ENCODE peak calls at places on chromosomes 5 and 9, in six cellular contexts. G is osteoblast; Q is lower lobe of right lung; O is PC-9; A is naive thymus-derived CD4-positive, alpha-beta T cell; E is PC-3. W is an unnamed sample.

GRCh38 chr9:120186276-120186675 is 393.7 kb downstream of the CDK5RAP2 start:
- DNase-seq in E (no peak), G (no peak), O (no peak), Q (no peak), A (no peak), W (no peak)

GRCh38 chr9:129497064-129497836 is 123.7 kb downstream of the C9orf50 start:
- DNase-seq in E (no peak), O (no peak), Q (no peak), A (no peak), G (peak; percentile 92), W (peak; percentile 94)

GRCh38 chr9:111095423-111095822 is 57.2 kb upstream of the LPAR1 start:
- DNase-seq in O (no peak), Q (no peak), A (no peak), E (no peak), G (no peak), W (no peak)

GRCh38 chr9:134052941-134053340 is 14.9 kb downstream of the BRD3 start:
- DNase-seq in O (no peak), Q (no peak), A (no peak), E (no peak), G (no peak), W (no peak)

GRCh38 chr9:109101810-109102209 is 17.9 kb downstream of the TMEM245 start:
- DNase-seq in E (peak; percentile 90), O (peak; percentile 95), Q (no peak), A (peak; percentile 33), G (peak; percentile 86), W (no peak)

GRCh38 chr5:67347821-67348220 is 151.2 kb upstream of the CD180 start:
- DNase-seq in A (no peak), O (no peak), Q (no peak), G (no peak), E (no peak), W (no peak)

GRCh38 chr5:135392256-135392655 is 6.8 kb downstream of the MACROH2A1 start:
- DNase-seq in O (no peak), E (no peak), A (no peak), G (peak; percentile 94), Q (no peak), W (no peak)

GRCh38 chr5:175821790-175822211 is 49.6 kb upstream of the CPLX2 start:
- DNase-seq in G (peak; percentile 57), E (peak; percentile 90), Q (no peak), A (no peak), O (peak; percentile 90), W (no peak)

GRCh38 chr5:136133416-136134383 is 1.1 kb downstream of the SMAD5 start:
- DNase-seq in E (peak; percentile 51), G (no peak), A (no peak), Q (peak; percentile 54), O (peak; percentile 60), W (peak; percentile 37)

GRCh38 chr5:170843870-170844269 is 17.9 kb upstream of the RANBP17 start:
- DNase-seq in Q (no peak), A (no peak), E (no peak), G (no peak), O (no peak), W (no peak)

GRCh38 chr5:133147411-133147810 is 95.6 kb downstream of the HSPA4 start:
- DNase-seq in O (no peak), G (no peak), Q (no peak), A (no peak), E (no peak), W (no peak)

GRCh38 chr5:109692852-109693251 is 3.1 kb downstream of the MAN2A1 start:
- DNase-seq in A (no peak), Q (no peak), E (no peak), O (no peak), G (no peak), W (no peak)

DNA sequence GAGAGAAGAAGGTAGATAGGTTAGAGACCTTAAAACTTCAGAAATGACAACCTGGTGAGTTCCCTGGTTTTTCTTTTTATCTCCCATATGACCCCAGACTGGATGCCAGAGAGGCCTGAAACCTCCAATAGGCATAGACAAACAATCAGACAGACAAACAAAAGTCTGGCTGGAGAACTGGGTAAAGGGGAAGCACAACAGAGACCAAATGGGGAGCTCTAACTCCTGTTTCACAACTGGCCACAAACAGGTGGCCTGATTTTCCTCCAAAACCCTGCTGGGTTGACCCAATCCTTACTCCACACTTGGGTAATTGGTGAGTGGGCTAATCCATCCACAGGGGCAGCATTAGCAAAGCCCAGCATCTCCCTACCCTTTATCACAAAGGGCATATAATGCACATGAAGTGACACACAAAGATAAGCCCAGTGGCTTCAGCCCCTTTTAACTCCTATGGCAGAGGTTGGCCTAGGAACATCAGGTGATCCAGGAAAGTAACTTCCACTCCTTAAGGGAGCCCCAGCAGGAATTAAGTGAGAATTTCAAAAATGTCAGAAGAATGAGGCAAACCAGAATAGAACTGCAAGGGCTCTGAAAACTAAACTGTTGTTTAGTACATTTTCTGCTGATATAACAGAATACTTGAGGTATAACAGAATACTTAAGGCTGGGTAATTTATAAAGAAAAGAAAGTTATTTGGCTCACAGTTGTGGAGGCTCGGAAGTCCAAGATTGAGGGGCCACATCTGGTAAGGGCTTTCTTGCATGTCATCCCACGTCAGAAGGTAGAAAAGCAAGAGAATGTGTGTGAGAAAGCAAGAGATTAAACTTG is 60.9 kb upstream of the ROR2 start:
- DNase-seq in O (no peak), Q (no peak), E (no peak), A (no peak), G (no peak), W (peak; percentile 31)
- H3K4me3 ChIP-seq in O (no peak overlapping the region), Q (no peak overlapping the region), E (no peak overlapping the region), A (no peak overlapping the region), G (no peak overlapping the region), W (no peak overlapping the region)

DNA sequence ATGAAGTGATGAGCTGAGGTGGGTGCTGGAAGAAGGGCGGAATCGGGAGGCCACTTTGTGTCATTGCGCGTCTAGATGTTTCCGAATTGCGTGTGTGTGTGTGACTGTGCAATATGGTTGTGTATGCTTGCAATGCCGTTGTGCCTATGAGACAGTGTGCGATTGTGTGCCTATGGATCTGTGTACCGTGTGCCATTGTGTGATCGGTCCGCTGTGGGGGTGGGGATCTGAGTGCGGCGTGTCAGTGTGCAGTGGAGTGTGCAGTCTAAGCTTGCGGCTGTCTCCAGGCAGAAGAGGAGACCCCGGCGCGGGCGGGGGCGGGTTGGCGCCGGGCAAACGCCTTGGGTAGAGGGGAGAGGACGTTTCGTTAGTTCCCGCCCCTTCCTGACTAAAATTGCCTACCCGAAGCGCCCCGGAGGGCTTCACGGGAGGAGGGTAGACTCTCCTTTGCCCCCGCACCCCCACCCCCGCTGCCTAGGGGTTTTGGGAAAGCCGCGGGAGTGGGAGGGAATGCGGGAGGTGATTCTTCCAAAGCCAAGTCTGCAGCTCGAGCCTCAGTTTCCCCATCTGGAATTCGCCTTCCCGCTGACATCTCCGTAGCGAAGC is 24.2 kb downstream of the PCDHGC5 start:
- DNase-seq in A (peak; percentile 28), E (no peak), G (peak; percentile 92), Q (no peak), O (no peak), W (peak; percentile 84)
- H3K4me3 ChIP-seq in A (peak overlapping the region; percentile 59), E (no peak overlapping the region), G (peak overlapping the region; percentile 75), Q (peak overlapping the region; percentile 64), O (no peak overlapping the region), W (peak overlapping the region; percentile 71)

GRCh38 chr5:42655982-42656660 is 100.5 kb upstream of the CCDC152 start:
- DNase-seq in G (no peak), E (peak; percentile 43), O (no peak), A (no peak), Q (no peak), W (no peak)
- H3K4me3 ChIP-seq in G (no peak overlapping the region), E (peak overlapping the region; percentile 44), O (no peak overlapping the region), A (no peak overlapping the region), Q (no peak overlapping the region), W (no peak overlapping the region)

DNA sequence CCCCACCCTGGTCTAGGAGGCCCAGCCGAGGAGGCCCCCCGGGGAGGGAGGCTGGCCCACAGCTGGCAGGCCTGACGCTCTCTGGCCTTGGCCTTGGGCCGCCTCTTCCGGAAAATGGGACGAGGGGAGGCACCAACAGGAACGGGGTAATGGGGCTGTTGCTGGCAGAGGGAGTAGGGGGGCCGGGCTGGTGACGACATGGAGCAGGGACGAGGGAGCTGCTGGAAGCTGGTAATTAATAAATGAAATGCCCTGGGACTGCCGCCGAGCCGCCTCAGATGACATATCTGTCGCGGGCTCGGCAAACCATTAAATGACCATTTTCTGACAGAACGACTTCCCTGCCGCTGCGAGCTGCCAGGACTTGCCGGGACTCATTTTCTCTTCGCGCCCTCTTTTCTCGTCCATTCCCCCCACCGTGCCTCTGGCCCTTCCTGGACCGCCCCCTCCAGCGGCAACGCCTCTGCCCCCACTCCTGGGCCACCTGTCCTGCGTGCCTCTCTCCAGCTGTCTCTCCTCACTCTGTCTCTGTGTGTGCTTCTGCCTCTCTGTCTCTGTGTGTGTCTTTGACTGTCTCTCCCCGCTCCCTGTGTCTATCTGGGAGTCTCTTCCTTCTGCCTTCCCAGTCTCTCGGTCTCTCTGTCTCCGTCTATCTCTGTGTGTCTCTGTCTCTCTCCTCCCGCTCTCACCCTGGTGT is 215.7 kb downstream of the PAX5 start:
- DNase-seq in E (no peak), O (no peak), A (no peak), G (peak; percentile 84), Q (no peak), W (peak; percentile 64)
- H3K4me3 ChIP-seq in E (no peak overlapping the region), O (no peak overlapping the region), A (no peak overlapping the region), G (peak overlapping the region; percentile 28), Q (peak overlapping the region; percentile 25), W (peak overlapping the region; percentile 41)

W was measured in H7.